ENCODE peak calls at places on chromosome 14, in seven cellular contexts. X, A, Q, D, M, I and G are unnamed samples. For H3K4me1, the result is how much of the 10 kb centered on the place peaks cover.

GRCh38 chr14:71721791-71722190 is 210.4 kb upstream of the RGS6 start:
- DNase-seq in X (no peak), A (no peak), Q (no peak), I (no peak), M (no peak), D (no peak), G (no peak)

GRCh38 chr14:21201732-21202462 is 46.0 kb upstream of the OR5AU1 start:
- DNase-seq in M (no peak), X (no peak), D (no peak), Q (no peak), A (no peak), I (no peak), G (no peak)

GRCh38 chr14:91140672-91141071 is 26.8 kb downstream of the DGLUCY start:
- DNase-seq in A (no peak), Q (no peak), M (peak), I (peak), D (peak), X (peak), G (peak)

GRCh38 chr14:97180304-97181200 is 383.4 kb downstream of the VRK1 start:
- DNase-seq in X (no peak), D (no peak), I (no peak), A (no peak), Q (peak), M (peak), G (no peak)

GRCh38 chr14:91858536-91859275 is 8.6 kb downstream of the TC2N start:
- DNase-seq in A (peak), D (no peak), I (peak), M (peak), Q (no peak), X (no peak), G (no peak)

GRCh38 chr14:21498540-21499526 is 12.3 kb downstream of the METTL3 start:
- DNase-seq in D (no peak), A (peak), M (peak), X (peak), I (peak), Q (no peak), G (peak)

GRCh38 chr14:22838631-22839041 is 2.3 kb downstream of the MMP14 start:
- DNase-seq in A (peak), Q (no peak), D (no peak), I (peak), M (peak), X (no peak), G (no peak)

GRCh38 chr14:21268612-21269251 is 510 bp downstream of the HNRNPC start:
- DNase-seq in D (no peak), Q (no peak), I (peak), A (peak), M (peak), X (peak), G (peak)

GRCh38 chr14:68667313-68667791 is 125.5 kb downstream of the ZFP36L1 start:
- DNase-seq in D (no peak), M (no peak), Q (no peak), I (peak), X (no peak), A (peak), G (no peak)

GRCh38 chr14:91897121-91897701 is 29.9 kb upstream of the TC2N start:
- DNase-seq in I (peak), X (no peak), Q (no peak), M (peak), A (peak), D (no peak), G (no peak)

GRCh38 chr14:81303258-81303935 is 82.6 kb upstream of the GTF2A1 start:
- DNase-seq in A (no peak), X (peak), Q (no peak), D (no peak), M (no peak), I (no peak), G (no peak)
- H3K4me1 ChIP-seq in A (under half), X (under half), Q (under half), D (under half), M (under half), I (under half), G (under half)

GRCh38 chr14:98297567-98297966 is 974.4 kb downstream of the BCL11B start:
- DNase-seq in I (no peak), X (no peak), Q (no peak), D (no peak), A (no peak), M (no peak), G (no peak)
- H3K4me2 ChIP-seq in I (no peak), X (no peak), Q (no peak), D (no peak), A (no peak), M (no peak), G (no peak)

GRCh38 chr14:52081964-52082363 is 13.1 kb upstream of the NID2 start:
- DNase-seq in X (no peak), Q (no peak), D (no peak), A (no peak), I (no peak), M (no peak), G (no peak)
- H3K4me1 ChIP-seq in X (under half), Q (under half), D (under half), A (under half), I (under half), M (under half), G (under half)

GRCh38 chr14:61461808-61462275 is 140.5 kb downstream of the PRKCH start:
- DNase-seq in A (peak), I (peak), M (peak), X (peak), Q (no peak), D (no peak), G (peak)

GRCh38 chr14:61460063-61460462 is 138.7 kb downstream of the PRKCH start:
- DNase-seq in M (no peak), Q (no peak), A (no peak), X (no peak), I (no peak), D (no peak), G (no peak)

GRCh38 chr14:61462566-61463195 is 141.3 kb downstream of the PRKCH start:
- DNase-seq in I (peak), M (no peak), Q (no peak), D (no peak), A (peak), X (no peak), G (no peak)

GRCh38 chr14:61459229-61459628 is 137.8 kb downstream of the PRKCH start:
- DNase-seq in M (no peak), Q (no peak), D (no peak), X (no peak), A (no peak), I (no peak), G (no peak)

GRCh38 chr14:61460853-61461611 is 139.7 kb downstream of the PRKCH start:
- DNase-seq in M (peak), I (no peak), X (no peak), D (no peak), A (peak), Q (peak), G (no peak)
- H3K4me2 ChIP-seq in M (no peak), I (no peak), X (no peak), D (no peak), A (no peak), Q (peak), G (no peak)

DNA sequence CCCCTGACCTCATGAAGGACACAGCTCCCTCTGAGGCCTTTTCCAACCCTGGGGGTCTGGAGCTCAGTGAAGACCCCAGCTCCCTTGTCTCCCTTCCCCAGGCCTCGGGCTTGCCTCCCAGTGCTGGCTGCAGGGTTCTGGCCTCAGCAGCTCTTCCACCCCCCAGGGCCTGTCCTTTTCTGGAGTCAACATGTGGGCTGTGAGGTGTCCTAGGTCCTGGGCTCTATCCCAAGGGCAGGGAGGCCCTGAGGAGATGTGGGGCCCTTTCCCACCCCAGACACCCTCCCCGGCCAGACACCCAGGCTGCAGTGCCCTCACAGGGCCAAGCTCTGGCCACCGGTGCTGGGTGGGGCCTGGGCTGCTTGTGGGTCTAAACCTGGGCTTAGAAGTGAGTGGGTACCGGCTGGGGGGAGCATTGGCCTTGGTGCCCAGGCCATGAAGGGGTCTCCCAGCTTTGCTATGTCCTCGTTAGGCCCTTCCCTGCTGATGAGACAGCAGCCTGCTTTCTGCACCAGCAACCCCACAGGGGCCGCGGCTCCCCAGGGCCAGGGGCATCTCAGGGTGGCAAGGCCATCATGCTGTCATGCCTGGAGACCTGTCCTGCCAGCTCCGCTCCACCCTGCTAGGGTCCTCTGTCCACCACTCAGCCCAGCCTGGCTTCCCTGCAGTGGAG is 2.7 kb upstream of the CRIP2 start:
- DNase-seq in D (no peak), X (no peak), M (no peak), A (no peak), Q (no peak), I (no peak), G (no peak)
- H3K4me1 ChIP-seq in D (under half), X (under half), M (under half), A (under half), Q (under half), I (under half), G (under half)

DNA sequence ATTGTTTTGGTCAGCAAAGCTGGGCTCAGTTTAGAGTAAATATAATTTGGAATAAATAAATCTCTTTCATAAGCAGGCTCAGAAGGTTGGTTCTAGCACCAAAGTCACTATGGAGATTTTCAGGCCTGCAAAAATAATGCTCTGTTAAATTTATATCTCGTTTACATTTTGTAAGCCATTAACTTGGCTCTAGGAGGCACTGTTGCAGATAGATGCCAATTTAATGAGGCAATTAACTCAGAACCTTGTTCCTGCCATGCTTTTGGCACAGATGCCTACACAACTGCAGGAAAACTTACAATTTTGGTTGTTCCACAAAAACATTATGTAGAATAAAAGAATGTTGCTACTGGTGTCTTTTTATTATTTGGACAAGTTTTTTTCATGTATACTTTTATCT is 428.1 kb downstream of the FLRT2 start:
- DNase-seq in M (peak), Q (no peak), X (no peak), A (no peak), I (no peak), D (no peak), G (no peak)
- H3K4me2 ChIP-seq in M (no peak), Q (no peak), X (no peak), A (no peak), I (no peak), D (no peak), G (no peak)

DNA sequence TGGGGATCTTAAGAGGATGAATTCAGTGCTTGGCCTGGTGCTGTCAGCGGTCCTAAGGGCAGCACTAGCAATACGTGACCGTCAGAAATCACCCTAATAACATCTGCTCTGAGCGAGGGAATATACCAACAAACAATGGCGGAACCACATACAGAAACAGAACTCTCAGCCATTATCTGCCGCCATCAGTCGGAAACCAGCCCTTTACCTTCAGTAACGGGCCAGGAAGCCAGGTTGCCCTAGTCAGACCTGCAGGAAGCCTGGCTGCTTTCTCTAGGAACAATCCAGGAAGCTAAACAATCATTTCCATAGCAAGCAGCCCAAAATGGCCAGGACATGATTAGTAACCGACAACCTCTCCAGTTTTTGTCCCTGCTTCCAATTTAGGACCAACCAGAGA is 5.6 kb downstream of the CDCA4 start:
- DNase-seq in Q (no peak), D (no peak), I (no peak), X (no peak), M (peak), A (no peak), G (no peak)
- H3K4me1 ChIP-seq in Q (half or more), D (under half), I (under half), X (half or more), M (under half), A (under half), G (under half)

GRCh38 chr14:102095231-102095870 is 8.5 kb upstream of the HSP90AA1 start:
- DNase-seq in M (peak), Q (no peak), A (peak), X (no peak), D (no peak), I (no peak), G (no peak)
- H3K4me2 ChIP-seq in M (no peak), Q (no peak), A (no peak), X (no peak), D (no peak), I (peak), G (no peak)

GRCh38 chr14:61417890-61418455 is 96.6 kb downstream of the PRKCH start:
- DNase-seq in Q (no peak), M (no peak), D (no peak), X (no peak), I (no peak), A (no peak), G (no peak)
- H3K4me1 ChIP-seq in Q (under half), M (under half), D (under half), X (under half), I (under half), A (under half), G (under half)

GRCh38 chr14:60174352-60175254 is 9.4 kb upstream of the DHRS7 start:
- DNase-seq in M (no peak), A (no peak), Q (no peak), D (no peak), X (no peak), I (no peak), G (no peak)
- H3K4me2 ChIP-seq in M (no peak), A (no peak), Q (peak), D (no peak), X (no peak), I (no peak), G (no peak)